ENCODE peak calls at places on chromosomes 13 and 19, in seven cellular contexts. V, S, Y, P, C, G and F are unnamed samples.

GRCh38 chr19:33389574-33390119 is 16.1 kb downstream of the CEBPG start:
- DNase-seq in G (no peak), S (no peak), P (no peak), Y (no peak), C (no peak), V (no peak), F (no peak)

GRCh38 chr13:24746618-24747247 is 17.2 kb upstream of the RNF17 start:
- DNase-seq in S (peak), C (no peak), G (no peak), Y (no peak), V (no peak), P (no peak), F (no peak)

GRCh38 chr13:44710576-44710975 is 134.4 kb upstream of the TSC22D1 start:
- DNase-seq in S (peak), P (peak), V (no peak), Y (peak), C (peak), G (no peak), F (no peak)

GRCh38 chr19:35404879-35405622 is 34.2 kb downstream of the GPR42 start:
- DNase-seq in C (peak), V (no peak), G (no peak), P (peak), Y (peak), S (peak), F (no peak)

GRCh38 chr13:90032841-90033493 is 1314.5 kb upstream of the MIR17HG start:
- DNase-seq in C (no peak), G (no peak), P (no peak), V (no peak), S (no peak), Y (no peak), F (no peak)

GRCh38 chr19:16889429-16889882 is 657 bp downstream of the F2RL3 start:
- DNase-seq in Y (no peak), C (no peak), P (no peak), S (no peak), G (no peak), V (no peak), F (no peak)

GRCh38 chr19:1408300-1409203 is 1.2 kb downstream of the DAZAP1 start:
- DNase-seq in C (peak), G (peak), V (peak), S (peak), P (peak), Y (no peak), F (peak)

GRCh38 chr19:38076337-38076736 is 147.7 kb downstream of the DPF1 start:
- DNase-seq in V (no peak), S (no peak), P (no peak), Y (no peak), G (no peak), C (no peak), F (no peak)

GRCh38 chr19:33832633-33833032 is 36.0 kb downstream of the KCTD15 start:
- DNase-seq in S (no peak), P (no peak), G (no peak), C (no peak), V (no peak), Y (no peak), F (no peak)

GRCh38 chr19:51572908-51573307 is 1.8 kb downstream of the ZNF175 start:
- DNase-seq in G (no peak), Y (peak), V (no peak), C (peak), P (peak), S (peak), F (no peak)

GRCh38 chr19:4781851-4782250 is 9.7 kb upstream of the FEM1A start:
- DNase-seq in S (no peak), P (peak), Y (no peak), C (no peak), V (no peak), G (no peak), F (no peak)

GRCh38 chr13:107553838-107554237 is 661.5 kb downstream of the LIG4 start:
- DNase-seq in S (peak), Y (no peak), V (no peak), G (no peak), P (peak), C (no peak), F (no peak)

GRCh38 chr19:2287585-2287984 is 5.6 kb upstream of the PEAK3 start:
- DNase-seq in Y (no peak), G (peak), P (no peak), C (no peak), S (no peak), V (no peak), F (no peak)

GRCh38 chr19:46932346-46932745 is 71.5 kb downstream of the ARHGAP35 start:
- DNase-seq in G (no peak), C (peak), S (peak), Y (no peak), V (no peak), P (peak), F (no peak)

GRCh38 chr19:47475460-47475859 is 3.8 kb upstream of the SLC8A2 start:
- DNase-seq in S (no peak), G (no peak), V (no peak), C (no peak), P (no peak), Y (no peak), F (no peak)

GRCh38 chr13:111912453-111912866 is 154.5 kb upstream of the SOX1 start:
- DNase-seq in C (no peak), G (no peak), S (no peak), Y (no peak), V (no peak), P (no peak), F (no peak)

GRCh38 chr19:32287811-32288227 is 57.6 kb upstream of the ZNF507 start:
- DNase-seq in V (no peak), C (peak), Y (peak), P (peak), G (no peak), S (peak), F (no peak)